ENCODE peak calls at places on chromosomes 12 and 14, in seven cellular contexts. E is HCT116, N is lower lobe of right lung, K is neuronal stem cell, I is iPS DF 6.9, F is body of pancreas, A is cardiac muscle cell. O is an unnamed sample.

GRCh38 chr12:612886-613285 is 50.4 kb downstream of the NINJ2 start:
- DNase-seq in F (no peak), N (no peak), E (no peak), K (no peak), A (no peak), I (no peak), O (no peak)

GRCh38 chr12:119704065-119704747 is 36.3 kb downstream of the PRKAB1 start:
- DNase-seq in A (no peak), F (no peak), N (no peak), K (no peak), E (no peak), I (no peak), O (no peak)

GRCh38 chr12:100337299-100337698 is 19.6 kb upstream of the SLC17A8 start:
- DNase-seq in I (no peak), A (no peak), F (no peak), K (no peak), E (no peak), N (no peak), O (no peak)

GRCh38 chr14:23186913-23187654 is 3.6 kb upstream of the SLC7A8 start:
- DNase-seq in E (peak; percentile 64), K (no peak), N (no peak), A (peak; percentile 66), F (peak; percentile 65), I (no peak), O (no peak)

GRCh38 chr12:23083267-23083666 is 458.3 kb downstream of the ETNK1 start:
- DNase-seq in N (no peak), I (no peak), A (no peak), E (no peak), K (no peak), F (no peak), O (no peak)

GRCh38 chr12:68279227-68280054 is 26.0 kb upstream of the IL22 start:
- DNase-seq in K (no peak), F (no peak), A (no peak), N (no peak), I (no peak), E (no peak), O (no peak)

GRCh38 chr14:54577977-54578376 is 11.0 kb downstream of the SAMD4A start:
- DNase-seq in F (no peak), K (no peak), E (no peak), N (no peak), I (no peak), A (no peak), O (no peak)

GRCh38 chr14:65927871-65928270 is 515.3 kb downstream of the FUT8 start:
- DNase-seq in A (no peak), I (no peak), K (no peak), N (no peak), E (no peak), F (no peak), O (no peak)

DNA sequence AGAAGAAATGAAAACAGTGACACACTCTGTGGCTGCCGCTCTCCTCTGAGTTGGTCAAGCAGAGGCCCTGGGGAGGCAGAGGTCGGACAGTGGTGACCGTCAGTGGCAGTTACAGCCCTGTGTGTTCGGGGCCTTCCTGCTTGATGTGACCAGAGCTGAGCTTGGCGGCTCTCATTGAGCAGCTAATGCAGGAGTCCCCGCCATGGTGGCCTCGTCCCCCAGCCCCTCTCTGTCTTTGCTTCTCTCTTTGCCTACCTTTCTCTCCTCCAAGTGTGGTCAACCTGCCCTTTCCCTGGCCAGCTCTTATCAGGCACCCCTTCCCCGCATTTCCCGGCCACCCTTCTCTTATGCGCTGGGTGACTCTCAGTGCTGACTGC is 362.8 kb downstream of the CACNA1C start:
- DNase-seq in I (no peak), F (no peak), A (no peak), K (no peak), N (no peak), E (no peak), O (no peak)
- H3K27ac ChIP-seq in I (no peak overlapping the region), F (no peak overlapping the region), A (no peak overlapping the region), K (no peak overlapping the region), N (no peak overlapping the region), E (no peak overlapping the region), O (peak overlapping the region; percentile 70)

DNA sequence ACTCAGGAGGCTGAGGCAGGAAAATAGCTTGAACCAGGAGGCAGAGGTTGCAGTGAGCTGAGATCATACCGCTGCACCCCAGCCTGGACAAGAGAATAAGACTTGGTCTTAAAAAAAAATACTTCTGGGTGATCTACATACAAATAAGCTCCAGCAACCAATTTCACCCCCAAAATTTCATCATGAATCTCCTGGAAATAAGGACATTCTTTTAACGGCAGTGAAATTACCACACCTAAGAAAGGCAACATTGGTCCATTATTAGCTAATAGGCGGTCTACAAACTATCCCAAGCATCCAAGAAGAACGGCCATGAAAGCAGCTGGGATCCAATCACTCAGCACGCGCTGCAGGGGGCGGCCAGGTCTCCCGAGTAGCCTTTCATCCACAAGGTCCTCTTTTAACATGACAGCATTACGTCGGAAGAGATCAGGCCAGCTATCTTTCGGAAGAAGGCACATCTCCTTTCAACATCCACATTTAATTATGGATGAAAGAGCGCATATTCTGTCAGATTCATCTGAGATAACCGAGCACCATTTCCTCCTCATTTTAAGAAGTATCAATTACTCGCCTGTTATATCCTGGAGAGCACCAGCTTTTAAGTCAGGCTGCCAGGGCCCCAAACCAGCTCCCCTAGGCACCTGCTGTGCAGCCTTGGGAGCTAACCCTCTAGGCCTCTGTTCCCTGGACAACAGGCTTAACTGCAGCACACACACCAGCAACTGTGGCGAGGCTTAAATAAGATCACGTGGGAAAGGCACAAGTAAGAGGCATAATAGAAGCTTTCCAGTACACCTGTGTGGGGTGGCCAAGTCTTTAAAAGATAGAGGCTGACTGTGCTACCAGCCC is 4.2 kb downstream of the SLC15A4 start:
- DNase-seq in F (no peak), E (no peak), K (no peak), N (no peak), I (no peak), A (no peak), O (no peak)
- H3K4me1 ChIP-seq in F (peaks cover 71% of the 10 kb centered on the region), E (peaks cover 5% of the 10 kb centered on the region), K (peaks cover 11% of the 10 kb centered on the region), N (peaks cover 58% of the 10 kb centered on the region), I (no peaks in the 10 kb centered on the region), A (peaks cover 11% of the 10 kb centered on the region), O (peaks cover 8% of the 10 kb centered on the region)

GRCh38 chr12:89731064-89731463 is 22.4 kb upstream of the ATP2B1 start:
- DNase-seq in E (no peak), I (no peak), K (no peak), N (no peak), F (no peak), A (no peak), O (no peak)

GRCh38 chr12:89737000-89737399 is 28.4 kb upstream of the ATP2B1 start:
- DNase-seq in F (no peak), K (no peak), E (no peak), N (no peak), I (no peak), A (no peak), O (no peak)

GRCh38 chr12:89731614-89732013 is 23.0 kb upstream of the ATP2B1 start:
- DNase-seq in N (no peak), F (no peak), I (no peak), A (no peak), E (no peak), K (no peak), O (no peak)

GRCh38 chr12:89732511-89732910 is 23.9 kb upstream of the ATP2B1 start:
- DNase-seq in E (no peak), K (no peak), A (no peak), F (no peak), I (no peak), N (no peak), O (no peak)

DNA sequence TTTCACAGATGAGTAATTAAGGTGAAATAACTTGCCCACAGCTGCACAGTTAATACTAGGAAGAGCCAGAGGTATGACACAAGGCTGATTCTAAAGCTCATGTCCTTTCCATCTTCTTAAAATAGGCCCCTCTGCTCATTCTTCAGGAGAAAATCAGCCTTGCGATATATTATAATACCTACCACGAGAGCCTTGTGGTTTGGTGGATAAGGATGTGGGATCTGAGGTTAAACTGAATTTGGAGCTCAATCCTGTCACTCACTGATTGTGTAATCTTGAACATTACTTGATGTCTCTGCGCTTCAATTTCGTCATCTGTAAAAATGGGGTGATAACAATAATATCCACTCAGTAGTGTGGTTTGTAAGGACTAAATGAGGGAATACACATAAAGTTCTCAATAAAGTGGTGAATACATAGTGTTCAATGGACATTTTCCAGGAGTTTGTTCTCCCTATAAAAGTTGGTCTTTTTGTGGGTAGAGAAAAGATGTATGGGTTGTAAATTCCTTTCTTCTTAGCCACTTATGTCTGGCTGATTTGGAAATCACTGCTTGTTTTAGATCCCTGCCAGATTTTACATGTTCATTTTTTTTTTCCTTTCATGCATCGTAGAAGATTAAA is 25.1 kb upstream of the ATP2B1 start:
- DNase-seq in F (no peak), K (no peak), A (no peak), E (no peak), I (no peak), N (no peak), O (no peak)
- H3K4me3 ChIP-seq in F (no peak overlapping the region), K (no peak overlapping the region), A (no peak overlapping the region), E (no peak overlapping the region), I (no peak overlapping the region), N (no peak overlapping the region), O (no peak overlapping the region)

GRCh38 chr12:26630546-26631027 is 202.4 kb downstream of the ITPR2 start:
- DNase-seq in F (no peak), I (no peak), E (no peak), A (no peak), K (no peak), N (no peak), O (no peak)
- H3K27ac ChIP-seq in F (no peak overlapping the region), I (no peak overlapping the region), E (no peak overlapping the region), A (no peak overlapping the region), K (no peak overlapping the region), N (no peak overlapping the region), O (no peak overlapping the region)

GRCh38 chr14:91111443-91111842 is 2.4 kb upstream of the DGLUCY start:
- DNase-seq in N (no peak), F (no peak), A (no peak), I (no peak), K (no peak), E (no peak), O (no peak)

GRCh38 chr14:91115986-91116385 is 2.1 kb downstream of the DGLUCY start:
- DNase-seq in N (no peak), E (no peak), I (no peak), F (peak; percentile 30), K (no peak), A (no peak), O (no peak)

GRCh38 chr14:91112172-91112571 is 1.7 kb upstream of the DGLUCY start:
- DNase-seq in F (no peak), N (no peak), I (no peak), A (no peak), K (no peak), E (no peak), O (no peak)

GRCh38 chr14:91114079-91115065 is 499 bp downstream of the DGLUCY start:
- DNase-seq in E (peak; percentile 68), N (peak; percentile 58), I (peak; percentile 64), A (peak; percentile 57), F (peak; percentile 60), K (peak; percentile 92), O (peak; percentile 75)

DNA sequence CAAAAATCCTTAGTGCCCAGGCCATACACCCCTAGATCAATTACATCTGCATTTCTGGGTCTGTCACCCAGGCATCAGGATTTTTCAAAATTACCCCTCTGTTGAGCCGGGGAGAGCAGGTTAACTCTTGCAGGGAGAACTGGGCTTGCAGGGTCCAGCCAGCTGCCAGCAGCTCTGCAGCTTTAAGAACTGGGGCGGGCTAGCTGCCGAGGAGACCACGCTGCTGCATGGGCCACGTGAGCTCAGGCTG is at the start of gene DGLUCY:
- DNase-seq in A (peak; percentile 83), I (peak; percentile 70), K (no peak), N (peak; percentile 88), E (no peak), F (peak; percentile 81), O (peak; percentile 90)
- H3K4me1 ChIP-seq in A (peaks cover 9% of the 10 kb centered on the region), I (peaks cover 13% of the 10 kb centered on the region), K (peaks cover 24% of the 10 kb centered on the region), N (peaks cover 49% of the 10 kb centered on the region), E (peaks cover 63% of the 10 kb centered on the region), F (peaks cover 62% of the 10 kb centered on the region), O (no peaks in the 10 kb centered on the region)

O was measured in aorta.